ENCODE peak calls at places on chromosome 4, in nine cellular contexts. Y is HFFc6; F is heart right ventricle; V is CD4-positive, alpha-beta T cell; X is stomach; I is GM23338; H is RWPE1; K is fibroblast of lung; L is psoas muscle. E is an unnamed sample.

GRCh38 chr4:93760284-93760683 is 68.3 kb upstream of the ATOH1 start:
- DNase-seq in F (no peak), Y (no peak), H (no peak), V (no peak), I (no peak), L (no peak), K (no peak), X (no peak), E (no peak)

GRCh38 chr4:163875327-163875726 is 380.8 kb downstream of the TMA16 start:
- DNase-seq in K (no peak), X (no peak), V (no peak), F (no peak), I (no peak), H (peak; percentile 60), Y (no peak), L (no peak), E (no peak)

GRCh38 chr4:187286536-187286935 is 562.9 kb upstream of the FAT1 start:
- DNase-seq in L (no peak), K (no peak), V (no peak), H (no peak), I (no peak), Y (peak; percentile 65), X (no peak), F (no peak), E (no peak)

GRCh38 chr4:186191266-186192067 is at the start of gene CYP4V2:
- DNase-seq in F (peak; percentile 85), V (peak; percentile 84), X (peak; percentile 87), H (peak; percentile 67), K (peak; percentile 85), L (peak; percentile 89), Y (peak; percentile 61), I (peak; percentile 88), E (peak; percentile 74)

GRCh38 chr4:25253072-25253447 is 19.2 kb downstream of the PI4K2B start:
- DNase-seq in Y (no peak), L (no peak), X (no peak), I (no peak), F (no peak), H (peak; percentile 27), V (no peak), K (no peak), E (no peak)

GRCh38 chr4:4851081-4851480 is 8.4 kb upstream of the MSX1 start:
- DNase-seq in Y (no peak), L (no peak), F (no peak), X (no peak), H (no peak), I (no peak), V (no peak), K (no peak), E (no peak)

GRCh38 chr4:168496834-168497233 is at the start of gene PALLD:
- DNase-seq in X (no peak), V (no peak), L (peak; percentile 67), Y (no peak), H (no peak), F (peak; percentile 35), I (no peak), K (peak; percentile 42), E (peak; percentile 5)

GRCh38 chr4:153512162-153512852 is 46.1 kb downstream of the TMEM131L start:
- DNase-seq in F (no peak), K (no peak), H (no peak), V (no peak), X (no peak), Y (no peak), I (no peak), L (no peak), E (no peak)

GRCh38 chr4:166134285-166134684 is 261.2 kb downstream of the TLL1 start:
- DNase-seq in H (no peak), V (no peak), K (no peak), X (no peak), I (no peak), F (no peak), L (no peak), Y (no peak), E (no peak)

GRCh38 chr4:179097741-179098140 is 1655.5 kb upstream of the AGA start:
- DNase-seq in F (no peak), K (peak; percentile 64), I (peak; percentile 76), L (no peak), Y (no peak), V (no peak), X (no peak), H (no peak), E (peak; percentile 77)

GRCh38 chr4:100641326-100641725 is 123.5 kb upstream of the EMCN start:
- DNase-seq in L (no peak), H (no peak), Y (no peak), K (no peak), F (no peak), V (no peak), I (no peak), X (no peak), E (no peak)

GRCh38 chr4:63578383-63578782 is 830.9 kb downstream of the TECRL start:
- DNase-seq in K (no peak), V (no peak), L (no peak), H (no peak), I (no peak), F (no peak), Y (no peak), X (no peak), E (no peak)

GRCh38 chr4:94757192-94758140 is at the start of gene BMPR1B:
- DNase-seq in V (no peak), H (peak; percentile 45), L (no peak), I (peak; percentile 60), Y (peak; percentile 5), F (no peak), X (no peak), K (peak; percentile 71), E (peak; percentile 44)

GRCh38 chr4:98746530-98746929 is 88.1 kb upstream of the TSPAN5 start:
- DNase-seq in F (no peak), H (no peak), Y (no peak), X (no peak), L (no peak), K (peak; percentile 25), I (no peak), V (no peak), E (no peak)

DNA sequence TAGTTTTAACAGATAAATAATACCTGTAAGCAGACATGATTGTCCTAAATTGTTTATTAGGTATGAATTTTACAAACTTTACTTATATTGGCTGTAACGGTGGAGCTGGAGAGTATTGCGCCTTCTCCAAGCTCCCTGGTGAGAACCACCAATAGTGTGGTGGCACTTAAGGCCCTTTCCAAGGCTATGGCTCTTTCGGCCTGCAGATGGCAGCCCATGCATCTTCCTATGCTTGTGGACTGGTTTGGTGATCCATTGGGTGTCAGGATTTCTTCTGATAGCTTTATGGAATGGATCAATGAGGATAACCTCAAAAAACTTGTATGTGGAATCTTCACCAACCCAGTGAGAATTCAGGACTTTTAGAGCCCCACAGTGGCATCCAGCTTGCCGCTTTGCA is 7.8 kb downstream of the LARP1B start:
- DNase-seq in F (no peak), I (peak; percentile 78), L (no peak), Y (peak; percentile 12), K (peak; percentile 38), V (no peak), H (no peak), X (no peak), E (no peak)
- TF ChIP-seq CTCF in F (no peak), I (peak; percentile 82), L (no peak), Y (peak; percentile 66), K (peak; percentile 26), V (no peak), H (no peak), X (no peak), E (no peak)

DNA sequence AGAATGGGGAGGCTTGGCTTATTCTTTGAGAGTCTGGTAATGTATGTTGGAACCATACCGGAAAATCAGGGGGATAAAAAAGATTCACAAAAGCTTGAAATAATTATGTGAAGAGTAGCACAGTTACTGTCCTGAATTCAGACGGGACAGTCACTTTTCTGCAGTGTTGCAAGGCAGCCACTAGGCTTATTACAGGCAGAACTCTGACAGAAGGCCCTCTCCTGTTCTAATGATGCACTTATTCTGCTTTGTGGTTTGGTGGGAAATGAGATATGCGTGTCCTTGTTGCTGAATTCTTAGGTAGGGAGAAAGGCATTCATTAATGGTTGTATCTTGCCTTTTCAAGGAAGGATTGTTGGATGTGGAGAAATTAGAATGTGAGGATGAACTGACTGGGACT is 37.2 kb downstream of the GUCY1B1 start:
- DNase-seq in V (no peak), X (no peak), L (no peak), H (no peak), Y (peak; percentile 38), K (peak; percentile 24), F (no peak), I (peak; percentile 53), E (no peak)
- TF ChIP-seq CTCF in V (no peak), X (no peak), L (peak; percentile 11), H (peak; percentile 5), Y (peak; percentile 59), K (peak; percentile 21), F (peak; percentile 15), I (peak; percentile 45), E (peak; percentile 42)

DNA sequence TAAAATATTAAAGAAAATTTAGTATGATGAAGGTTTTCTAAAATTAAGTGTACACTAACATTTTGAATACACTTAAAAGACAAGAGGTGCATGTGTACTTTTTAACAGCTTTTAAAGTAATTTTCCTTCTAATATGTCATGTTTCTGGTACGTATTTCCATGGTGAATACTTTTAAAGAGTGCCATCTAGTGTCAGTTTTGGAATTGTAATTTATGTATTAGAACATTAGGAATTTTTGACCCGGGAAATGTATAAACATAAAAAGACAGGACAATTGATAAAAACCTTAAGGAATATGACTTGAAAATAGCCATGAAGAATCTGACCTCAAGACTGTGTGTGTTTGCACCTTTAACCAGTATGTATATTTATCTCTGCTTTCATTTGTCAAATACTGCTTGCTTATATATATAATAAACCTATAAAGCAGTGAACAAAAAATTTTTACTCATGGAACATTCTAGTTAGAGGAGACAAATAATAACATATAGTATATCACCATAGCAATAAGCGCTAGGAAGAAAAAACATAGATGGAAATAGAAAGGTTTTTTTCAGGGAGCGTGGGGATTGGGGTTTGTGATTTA is 7.2 kb downstream of the GSTCD start:
- DNase-seq in K (peak; percentile 68), F (no peak), X (no peak), H (peak; percentile 42), V (no peak), I (peak; percentile 9), L (no peak), Y (peak; percentile 23), E (no peak)
- TF ChIP-seq CTCF in K (no peak), F (peak; percentile 62), X (peak; percentile 49), H (peak; percentile 68), V (peak; percentile 76), I (no peak), L (peak; percentile 63), Y (peak; percentile 73), E (peak; percentile 23)

DNA sequence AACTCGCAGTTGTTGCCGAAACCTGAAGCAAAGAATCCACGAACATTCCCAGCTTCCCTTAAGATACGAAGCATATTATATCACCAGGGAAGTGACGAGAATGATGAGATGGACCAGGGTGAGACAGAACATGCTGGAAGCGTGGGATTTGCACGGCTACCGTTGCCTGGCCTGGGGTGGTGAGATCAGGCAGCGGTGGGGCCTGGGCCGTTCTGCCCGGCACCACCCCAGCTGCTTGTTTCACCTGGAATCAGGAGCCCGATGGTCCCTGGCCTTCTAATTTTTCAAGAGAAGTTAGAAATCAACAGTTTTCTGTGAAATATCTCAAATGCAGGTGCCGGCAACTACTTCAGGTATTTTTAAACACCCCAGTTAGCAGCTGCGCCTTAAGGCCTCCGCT is 5.7 kb downstream of the CLDN22 start:
- DNase-seq in L (no peak), F (no peak), I (no peak), Y (no peak), K (no peak), X (no peak), V (no peak), H (no peak), E (no peak)
- TF ChIP-seq CTCF in L (no peak), F (no peak), I (no peak), Y (no peak), K (no peak), X (no peak), V (no peak), H (no peak), E (no peak)